ENCODE peak calls at places on chromosomes 4 and X, in four cellular contexts. J is NCI-H1092, V is H4, D is iris pigment epithelial cell. H is an unnamed sample.

GRCh38 chrX:139194571-139195280 is 335.8 kb upstream of the F9 start:
- DNase-seq in J (no peak), D (no peak), V (peak; percentile 56), H (no peak)

GRCh38 chrX:149498767-149499166 is 6.3 kb downstream of the IDS start:
- DNase-seq in D (no peak), J (no peak), V (no peak), H (no peak)

GRCh38 chr4:164251257-164251656 is 502.7 kb upstream of the SMIM31 start:
- DNase-seq in D (no peak), J (no peak), V (no peak), H (peak; percentile 96)

GRCh38 chr4:13984996-13985780 is 357.7 kb upstream of the BOD1L1 start:
- DNase-seq in V (peak; percentile 23), D (peak; percentile 92), J (no peak), H (no peak)

GRCh38 chr4:139301821-139302611 is at the start of gene NDUFC1:
- DNase-seq in J (peak; percentile 24), V (peak; percentile 30), D (peak; percentile 65), H (peak; percentile 61)

GRCh38 chr4:177315767-177316490 is 6.3 kb downstream of the NEIL3 start:
- DNase-seq in D (no peak), V (no peak), J (no peak), H (no peak)

GRCh38 chrX:137945470-137945869 is 379.5 kb downstream of the ZIC3 start:
- DNase-seq in D (no peak), V (no peak), J (peak; percentile 57), H (no peak)

GRCh38 chrX:42673411-42673810 is 104.6 kb downstream of the PPP1R2C start:
- DNase-seq in J (no peak), V (no peak), D (no peak), H (no peak)

GRCh38 chr4:97016186-97016945 is 1126.9 kb downstream of the STPG2 start:
- DNase-seq in J (peak; percentile 23), D (no peak), V (no peak), H (no peak)

GRCh38 chrX:13266641-13267420 is 53.0 kb downstream of the ATXN3L start:
- DNase-seq in D (peak; percentile 52), V (no peak), J (no peak), H (no peak)

GRCh38 chr4:41550308-41550707 is 12.4 kb downstream of the LIMCH1 start:
- DNase-seq in D (peak; percentile 54), J (no peak), V (no peak), H (no peak)

GRCh38 chr4:117400039-117400835 is 314.9 kb upstream of the TRAM1L1 start:
- DNase-seq in J (no peak), D (peak; percentile 76), V (peak; percentile 73), H (no peak)

GRCh38 chrX:128781506-128781905 is 729.3 kb upstream of the ACTRT1 start:
- DNase-seq in V (no peak), J (peak; percentile 35), D (peak; percentile 19), H (peak; percentile 7)

GRCh38 chr4:86909945-86910344 is 17.7 kb upstream of the C4orf36 start:
- DNase-seq in V (no peak), J (no peak), D (no peak), H (no peak)